ENCODE peak calls at places on chromosomes 5 and 9, in five cellular contexts. N, J, P, Z and S are unnamed samples.
A peak's percentile ranks its signal among the peaks of the same experiment; 100 is the strongest.

GRCh38 chr9:14585730-14586473 is 107.3 kb downstream of the ZDHHC21 start:
- DNase-seq in N (no peak), J (no peak), P (no peak), Z (no peak), S (no peak)

GRCh38 chr5:123422433-123423277 is 548 bp downstream of the CEP120 start:
- DNase-seq in N (no peak), J (no peak), P (no peak), Z (no peak), S (no peak)

GRCh38 chr9:25225938-25226760 is 452.1 kb downstream of the TUSC1 start:
- DNase-seq in N (no peak), J (no peak), P (no peak), Z (no peak), S (peak; percentile 10)

GRCh38 chr5:168843277-168843997 is 264.3 kb upstream of the PANK3 start:
- DNase-seq in N (no peak), J (no peak), P (no peak), Z (no peak), S (no peak)

GRCh38 chr5:63961598-63962161 is 565 bp downstream of the HTR1A start:
- DNase-seq in N (no peak), J (no peak), P (peak; percentile 77), Z (no peak), S (no peak)

GRCh38 chr5:154301726-154302125 is 111.2 kb downstream of the GALNT10 start:
- DNase-seq in N (no peak), J (no peak), P (no peak), Z (no peak), S (no peak)

GRCh38 chr9:34121996-34122395 is 4.5 kb downstream of the DCAF12 start:
- DNase-seq in N (no peak), J (no peak), P (no peak), Z (no peak), S (no peak)

GRCh38 chr9:123225374-123225813 is 43.0 kb downstream of the STRBP start:
- DNase-seq in N (no peak), J (no peak), P (peak; percentile 84), Z (no peak), S (peak; percentile 35)

DNA sequence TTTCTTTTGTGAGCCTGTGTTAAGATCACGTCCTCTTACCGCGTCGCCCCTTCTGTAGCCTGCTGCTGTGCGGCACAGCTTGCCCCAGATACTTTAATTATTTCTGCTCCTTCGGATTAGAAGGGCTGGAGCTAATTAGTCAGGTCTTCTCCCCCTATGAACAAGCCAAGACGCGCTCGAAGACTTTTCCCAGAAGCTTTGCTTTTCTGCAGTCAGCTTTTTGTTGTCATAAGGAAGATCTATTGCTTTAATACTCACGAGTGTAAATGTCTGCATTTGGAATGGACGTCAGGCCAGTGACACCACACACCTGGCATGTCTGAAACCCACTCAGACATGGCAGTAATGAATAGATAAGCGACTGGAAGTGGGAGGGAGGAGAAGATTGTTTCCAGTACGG is 37.0 kb downstream of the PRUNE2 start:
- DNase-seq in N (no peak), J (no peak), P (no peak), Z (no peak), S (no peak)
- H3K4me3 ChIP-seq in N (peak overlapping the region; percentile 19), J (no peak overlapping the region), P (no peak overlapping the region), Z (no peak overlapping the region), S (no peak overlapping the region)

DNA sequence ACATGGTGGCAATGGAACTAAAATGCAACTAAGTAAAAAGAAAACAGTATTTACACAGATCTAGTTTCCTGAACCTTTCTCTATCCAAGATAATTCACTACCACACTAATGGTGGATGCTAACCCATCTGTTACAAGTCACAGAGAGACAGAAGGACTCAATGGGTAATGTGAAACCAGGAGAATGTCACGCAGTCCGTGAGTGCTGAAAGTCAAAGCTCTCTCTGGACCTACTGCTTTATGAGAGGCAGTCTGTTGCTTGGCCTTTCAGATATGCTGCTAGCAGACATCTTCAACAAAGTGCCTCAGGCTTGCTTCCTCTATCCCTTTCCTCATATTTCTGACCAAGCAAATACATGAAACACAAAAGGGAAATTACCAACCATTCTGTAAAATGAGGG is 69.0 kb upstream of the GLRX start:
- DNase-seq in N (no peak), J (no peak), P (no peak), Z (no peak), S (no peak)
- H3K36me3 ChIP-seq in N (peaks cover 91% of the 10 kb centered on the region), J (peaks cover 39% of the 10 kb centered on the region), P (peaks cover 94% of the 10 kb centered on the region), Z (peaks cover 70% of the 10 kb centered on the region), S (no peaks in the 10 kb centered on the region)

GRCh38 chr5:77768978-77769377 is 7.2 kb downstream of the TBCA start:
- DNase-seq in N (no peak), J (no peak), P (no peak), Z (no peak), S (no peak)
- TF ChIP-seq CTCF in N (no peak), J (no peak), P (no peak), Z (no peak), S (no peak)

DNA sequence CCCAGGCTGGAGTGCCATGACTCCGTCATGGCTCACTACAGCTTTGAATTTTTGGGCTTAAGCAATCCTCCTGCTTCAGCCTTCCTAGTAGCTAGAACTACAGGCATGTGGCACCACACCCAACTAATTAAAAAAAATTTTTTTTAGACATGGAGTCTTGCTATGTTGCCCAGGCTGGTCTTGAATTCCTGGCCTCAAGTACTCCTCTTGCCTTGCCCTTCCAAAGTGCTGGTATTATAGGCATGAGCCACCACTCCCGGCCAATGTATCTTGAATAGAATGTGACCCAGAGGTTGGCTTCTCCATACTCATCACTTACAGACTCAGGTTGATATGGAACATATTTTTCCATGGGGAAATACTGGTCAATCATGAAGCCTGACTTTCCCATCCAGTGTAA is 51.2 kb upstream of the JAK2 start:
- DNase-seq in N (no peak), J (no peak), P (no peak), Z (no peak), S (no peak)
- H3K4me3 ChIP-seq in N (no peak overlapping the region), J (no peak overlapping the region), P (no peak overlapping the region), Z (no peak overlapping the region), S (no peak overlapping the region)

GRCh38 chr9:93026640-93027039 is 31.9 kb upstream of the SUSD3 start:
- DNase-seq in N (no peak), J (no peak), P (no peak), Z (no peak), S (no peak)
- H3K36me3 ChIP-seq in N (no peaks in the 10 kb centered on the region), J (peaks cover 7% of the 10 kb centered on the region), P (no peaks in the 10 kb centered on the region), Z (no peaks in the 10 kb centered on the region), S (no peaks in the 10 kb centered on the region)

DNA sequence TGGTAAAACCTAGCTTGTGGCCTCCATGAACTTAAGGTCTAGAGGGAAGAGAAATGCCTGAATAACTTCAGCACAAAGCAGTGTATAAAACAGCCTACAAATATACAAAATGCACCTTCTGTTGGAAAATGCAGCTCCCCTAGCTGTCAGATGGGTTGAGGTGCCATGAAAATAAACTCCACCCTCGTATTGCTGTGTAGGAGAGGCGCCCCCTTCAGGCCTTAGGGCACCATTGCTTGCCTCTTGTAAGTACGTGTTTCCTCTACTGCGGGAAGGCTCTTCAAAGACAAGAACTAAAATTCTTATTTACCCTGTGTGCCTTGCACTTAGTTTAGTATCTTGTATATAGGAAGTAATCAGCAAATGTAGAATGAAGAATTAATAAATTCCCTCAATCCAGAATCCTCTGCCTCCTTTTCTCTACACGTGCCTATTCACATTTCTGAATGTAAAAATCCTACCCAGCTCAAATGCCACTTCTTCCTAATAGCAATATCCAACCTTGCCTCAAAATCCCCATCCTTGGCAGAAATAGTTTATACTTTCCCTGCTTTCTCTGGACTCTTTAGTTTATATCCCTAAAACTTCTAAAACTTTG is 393.7 kb upstream of the PDE4D start:
- DNase-seq in N (no peak), J (no peak), P (peak; percentile 90), Z (peak; percentile 24), S (peak; percentile 65)
- TF ChIP-seq CTCF in N (peak; percentile 19), J (peak; percentile 40), P (peak; percentile 99), Z (peak; percentile 45), S (peak; percentile 98)

DNA sequence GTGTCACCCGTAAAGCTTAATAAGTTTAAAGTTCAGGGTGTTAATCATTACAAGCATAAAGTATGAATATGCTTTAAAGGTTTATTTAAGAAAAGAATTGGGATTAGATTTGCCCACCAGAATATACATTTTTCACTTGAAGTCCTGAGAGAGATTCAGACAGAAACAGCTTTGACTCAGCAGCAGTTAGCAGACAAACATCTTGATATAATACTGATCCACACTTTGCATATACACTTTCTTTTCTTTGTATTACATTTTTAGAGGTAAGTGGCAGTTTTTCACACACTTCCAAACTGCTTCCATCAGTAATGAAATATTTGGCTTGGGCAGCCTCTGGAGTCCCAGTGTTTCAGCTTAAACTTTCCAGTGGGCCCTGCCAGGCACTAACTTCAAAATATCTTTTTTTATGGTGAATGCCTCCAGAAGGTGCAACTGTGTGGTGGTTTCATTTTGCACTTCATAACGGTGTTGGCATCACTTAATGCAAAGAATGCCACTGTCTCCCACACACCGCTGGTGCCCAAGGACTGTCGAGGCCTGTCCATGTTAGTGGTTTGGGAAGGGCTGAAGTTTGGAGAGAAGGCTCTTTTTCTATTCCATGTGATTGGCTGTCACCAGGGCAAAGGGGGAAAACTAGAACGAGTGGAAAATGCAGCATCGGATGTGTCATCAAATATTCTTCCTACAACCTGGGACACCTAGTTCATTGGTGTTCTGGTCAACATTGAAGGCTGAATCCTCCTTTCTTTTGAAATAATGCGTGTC is 53.0 kb downstream of the PIK3R1 start:
- DNase-seq in N (no peak), J (no peak), P (no peak), Z (no peak), S (no peak)
- H3K4me3 ChIP-seq in N (no peak overlapping the region), J (no peak overlapping the region), P (no peak overlapping the region), Z (no peak overlapping the region), S (no peak overlapping the region)

GRCh38 chr9:101312661-101313060 is 72.1 kb downstream of the BAAT start:
- DNase-seq in N (no peak), J (no peak), P (no peak), Z (no peak), S (no peak)

GRCh38 chr9:101311759-101312420 is 72.9 kb downstream of the BAAT start:
- DNase-seq in N (no peak), J (no peak), P (no peak), Z (no peak), S (peak; percentile 31)

GRCh38 chr9:101307524-101308213 is 77.1 kb downstream of the BAAT start:
- DNase-seq in N (no peak), J (no peak), P (no peak), Z (no peak), S (no peak)

GRCh38 chr9:101309139-101309538 is 75.7 kb downstream of the BAAT start:
- DNase-seq in N (no peak), J (no peak), P (no peak), Z (no peak), S (no peak)

GRCh38 chr9:101307041-101307440 is 77.8 kb downstream of the BAAT start:
- DNase-seq in N (no peak), J (no peak), P (no peak), Z (no peak), S (no peak)
- H3K36me3 ChIP-seq in N (no peaks in the 10 kb centered on the region), J (no peaks in the 10 kb centered on the region), P (no peaks in the 10 kb centered on the region), Z (no peaks in the 10 kb centered on the region), S (no peaks in the 10 kb centered on the region)

GRCh38 chr5:7802855-7803254 is 48.1 kb downstream of the CFAP90 start:
- DNase-seq in N (no peak), J (no peak), P (no peak), Z (no peak), S (no peak)

GRCh38 chr5:7801898-7802614 is 48.9 kb downstream of the CFAP90 start:
- DNase-seq in N (peak; percentile 69), J (no peak), P (no peak), Z (no peak), S (no peak)

GRCh38 chr5:7808998-7809397 is 41.9 kb downstream of the CFAP90 start:
- DNase-seq in N (no peak), J (no peak), P (no peak), Z (no peak), S (no peak)

GRCh38 chr5:7805379-7805778 is 45.6 kb downstream of the CFAP90 start:
- DNase-seq in N (no peak), J (no peak), P (no peak), Z (no peak), S (no peak)
- TF ChIP-seq CTCF in N (no peak), J (peak; percentile 9), P (peak; percentile 73), Z (no peak), S (peak; percentile 46)